ENCODE peak calls at places on chromosomes 7 and 10, in five cellular contexts. One of them, this sample, is unnamed.

GRCh38 chr7:76505168-76506080 is 4.9 kb upstream of the UPK3B start:
- DNase-seq in SK-N-DZ: no peak
- DNase-seq in amygdala: no peak
- DNase-seq in RPMI8226: no peak
- DNase-seq in NCI-H1092 treated with DMSO at 0.1 percent for 48 hours: no peak
- DNase-seq in this sample: peak

GRCh38 chr7:272108-272615 is 17.8 kb upstream of the FOXL3 start:
- DNase-seq in SK-N-DZ: no peak
- DNase-seq in amygdala: no peak
- DNase-seq in RPMI8226: no peak
- DNase-seq in NCI-H1092 treated with DMSO at 0.1 percent for 48 hours: no peak
- DNase-seq in this sample: no peak

GRCh38 chr10:131997366-131998049 is 15.8 kb upstream of the BNIP3 start:
- DNase-seq in SK-N-DZ: no peak
- DNase-seq in amygdala: no peak
- DNase-seq in RPMI8226: no peak
- DNase-seq in NCI-H1092 treated with DMSO at 0.1 percent for 48 hours: no peak
- DNase-seq in this sample: peak

GRCh38 chr7:30864146-30864545 is 47.5 kb upstream of the AQP1 start:
- DNase-seq in SK-N-DZ: no peak
- DNase-seq in amygdala: no peak
- DNase-seq in RPMI8226: no peak
- DNase-seq in NCI-H1092 treated with DMSO at 0.1 percent for 48 hours: no peak
- DNase-seq in this sample: peak

GRCh38 chr7:114085592-114086490 is 167.0 kb upstream of the PPP1R3A start:
- DNase-seq in SK-N-DZ: peak
- DNase-seq in amygdala: no peak
- DNase-seq in RPMI8226: peak
- DNase-seq in NCI-H1092 treated with DMSO at 0.1 percent for 48 hours: peak
- DNase-seq in this sample: peak

GRCh38 chr10:44827431-44828006 is 83.6 kb upstream of the TMEM72 start:
- DNase-seq in SK-N-DZ: no peak
- DNase-seq in amygdala: no peak
- DNase-seq in RPMI8226: peak
- DNase-seq in NCI-H1092 treated with DMSO at 0.1 percent for 48 hours: no peak
- DNase-seq in this sample: no peak

GRCh38 chr7:123216825-123217224 is 17.1 kb upstream of the SLC13A1 start:
- DNase-seq in SK-N-DZ: no peak
- DNase-seq in amygdala: no peak
- DNase-seq in RPMI8226: no peak
- DNase-seq in NCI-H1092 treated with DMSO at 0.1 percent for 48 hours: no peak
- DNase-seq in this sample: no peak

GRCh38 chr7:28919510-28919909 is 38.6 kb downstream of the TRIL start:
- DNase-seq in SK-N-DZ: no peak
- DNase-seq in amygdala: no peak
- DNase-seq in RPMI8226: no peak
- DNase-seq in NCI-H1092 treated with DMSO at 0.1 percent for 48 hours: no peak
- DNase-seq in this sample: no peak

GRCh38 chr7:30616318-30616717 is 21.6 kb downstream of the GARS1 start:
- DNase-seq in SK-N-DZ: no peak
- DNase-seq in amygdala: no peak
- DNase-seq in RPMI8226: no peak
- DNase-seq in NCI-H1092 treated with DMSO at 0.1 percent for 48 hours: no peak
- DNase-seq in this sample: no peak

This sample was measured in neural progenitor cell.